ENCODE peak calls at places on chromosomes 2 and 18, in nine cellular contexts. C is GM23338; H is GM19239; X is iPS-NIHi11; Q is ascending aorta; T is OCI-LY7; A is SW480; K is CD4-positive, CD25-positive, alpha-beta regulatory T cell; R is stimulated activated CD4-positive, alpha-beta T cell treated with anti-CD3 and anti-CD28 coated beads, Interleukin-4, amount 100 ng/mL, for 4 hours. I is an unnamed sample.
A peak's percentile ranks its signal among the peaks of the same experiment; 100 is the strongest.

GRCh38 chr2:200003444-200003843 is 48.1 kb downstream of the MAIP1 start:
- DNase-seq in T (no peak), H (no peak), X (no peak), R (no peak), C (no peak), A (peak; percentile 1), Q (no peak), K (no peak), I (no peak)

GRCh38 chr18:74241970-74242369 is 49.8 kb downstream of the CYB5A start:
- DNase-seq in T (no peak), K (no peak), X (no peak), R (no peak), C (no peak), A (no peak), H (no peak), Q (no peak), I (no peak)

GRCh38 chr2:134774786-134775641 is 56.2 kb upstream of the TMEM163 start:
- DNase-seq in X (no peak), H (no peak), R (no peak), Q (no peak), T (no peak), C (no peak), A (peak; percentile 43), K (no peak), I (no peak)

GRCh38 chr2:15727396-15728246 is 136.0 kb downstream of the DDX1 start:
- DNase-seq in K (no peak), R (no peak), A (no peak), Q (no peak), C (no peak), H (no peak), X (no peak), T (no peak), I (no peak)

GRCh38 chr2:100960688-100961087 is 41.4 kb upstream of the RPL31 start:
- DNase-seq in X (no peak), H (no peak), T (no peak), C (no peak), Q (no peak), R (no peak), K (no peak), A (no peak), I (no peak)

GRCh38 chr2:234950730-234951385 is 959 bp upstream of the SH3BP4 start:
- DNase-seq in X (no peak), T (no peak), H (no peak), A (no peak), R (no peak), Q (no peak), K (no peak), C (peak; percentile 60), I (no peak)

GRCh38 chr2:204051999-204052558 is 115.5 kb downstream of the ICOS start:
- DNase-seq in K (no peak), X (no peak), H (no peak), Q (no peak), C (no peak), A (no peak), T (no peak), R (no peak), I (no peak)

GRCh38 chr2:99545066-99545465 is 55.2 kb upstream of the REV1 start:
- DNase-seq in X (no peak), H (no peak), Q (no peak), T (no peak), C (peak; percentile 16), R (no peak), A (no peak), K (no peak), I (no peak)

GRCh38 chr2:47891369-47892337 is 14.6 kb downstream of the FBXO11 start:
- DNase-seq in A (no peak), C (no peak), R (no peak), Q (no peak), K (no peak), T (no peak), X (no peak), H (no peak), I (no peak)

GRCh38 chr18:78431606-78432005 is 548.0 kb upstream of the SALL3 start:
- DNase-seq in Q (no peak), T (no peak), K (no peak), C (no peak), R (no peak), A (no peak), H (no peak), X (peak; percentile 48), I (no peak)

GRCh38 chr2:240881913-240882312 is 13.3 kb downstream of the AGXT start:
- DNase-seq in K (no peak), C (no peak), X (no peak), R (no peak), A (no peak), T (no peak), Q (no peak), H (no peak), I (no peak)

GRCh38 chr2:234630676-234631350 is 133.9 kb upstream of the ARL4C start:
- DNase-seq in Q (no peak), T (no peak), A (no peak), H (no peak), C (peak; percentile 32), X (peak; percentile 29), R (no peak), K (no peak), I (no peak)

GRCh38 chr2:56613254-56613653 is 429.5 kb downstream of the CCDC85A start:
- DNase-seq in R (no peak), X (no peak), A (no peak), K (no peak), C (no peak), T (no peak), H (no peak), Q (no peak), I (no peak)

GRCh38 chr2:144346229-144346628 is 173.7 kb downstream of the ZEB2 start:
- DNase-seq in A (no peak), R (no peak), X (no peak), H (no peak), K (no peak), Q (no peak), C (peak; percentile 76), T (no peak), I (no peak)

GRCh38 chr2:203772766-203773165 is 66.3 kb downstream of the CD28 start:
- DNase-seq in K (no peak), C (no peak), R (no peak), Q (no peak), A (no peak), T (no peak), X (no peak), H (no peak), I (no peak)

GRCh38 chr2:1745171-1746023 is 1.1 kb upstream of the PXDN start:
- DNase-seq in T (no peak), R (no peak), A (no peak), H (no peak), K (no peak), X (no peak), C (no peak), Q (no peak), I (no peak)

GRCh38 chr18:48043166-48043565 is 112.7 kb upstream of the SMAD2 start:
- DNase-seq in R (no peak), H (no peak), A (no peak), C (no peak), Q (no peak), K (no peak), X (no peak), T (no peak), I (no peak)

GRCh38 chr2:53755022-53755630 is 12.5 kb upstream of the CHAC2 start:
- DNase-seq in H (no peak), C (no peak), Q (no peak), X (no peak), K (no peak), T (no peak), A (no peak), R (no peak), I (no peak)

GRCh38 chr2:222701709-222702108 is 30.3 kb downstream of the MOGAT1 start:
- DNase-seq in X (no peak), H (no peak), R (no peak), T (no peak), A (no peak), K (no peak), C (no peak), Q (no peak), I (no peak)

GRCh38 chr2:15334650-15335326 is 226.3 kb downstream of the NBAS start:
- DNase-seq in A (peak; percentile 69), X (no peak), K (no peak), C (no peak), R (no peak), Q (no peak), T (no peak), H (no peak), I (no peak)

GRCh38 chr2:28381225-28382180 is 11.2 kb upstream of the FOSL2 start:
- DNase-seq in Q (no peak), X (no peak), C (no peak), H (no peak), K (no peak), T (no peak), R (no peak), A (peak; percentile 47), I (no peak)